ENCODE peak calls at places on chromosomes 12 and 14, in six cellular contexts. O, V, G, N, E and R are unnamed samples.

GRCh38 chr14:50734950-50735697 is 67.0 kb upstream of the SAV1 start:
- DNase-seq in V (no peak), G (no peak), N (no peak), E (no peak), O (no peak), R (no peak)

GRCh38 chr12:53990311-53991076 is 5.5 kb downstream of the HOXC10 start:
- DNase-seq in O (no peak), E (no peak), N (no peak), G (no peak), V (no peak), R (no peak)

GRCh38 chr12:14769462-14769836 is 33.8 kb downstream of the WBP11 start:
- DNase-seq in E (no peak), V (no peak), N (no peak), O (peak), G (no peak), R (no peak)

GRCh38 chr14:53412819-53413664 is 259.9 kb upstream of the DDHD1 start:
- DNase-seq in O (no peak), V (no peak), G (peak), N (peak), E (no peak), R (no peak)

GRCh38 chr12:1424674-1425395 is 169.5 kb downstream of the FBXL14 start:
- DNase-seq in E (no peak), V (no peak), G (no peak), N (no peak), O (no peak), R (no peak)

GRCh38 chr14:101073598-101073965 is 170.1 kb upstream of the RTL1 start:
- DNase-seq in G (no peak), O (no peak), V (no peak), N (no peak), E (no peak), R (no peak)

GRCh38 chr14:102323102-102323501 is 3.6 kb downstream of the ZNF839 start:
- DNase-seq in V (no peak), O (peak), E (peak), N (peak), G (peak), R (no peak)

GRCh38 chr12:12807970-12808702 is 5.0 kb upstream of the DDX47 start:
- DNase-seq in N (peak), V (peak), G (peak), E (no peak), O (peak), R (peak)

GRCh38 chr14:106378191-106378590 is 851.8 kb downstream of the TMEM121 start:
- DNase-seq in E (no peak), G (peak), O (no peak), N (no peak), V (no peak), R (no peak)

GRCh38 chr14:44339862-44340261 is 167.2 kb downstream of the FSCB start:
- DNase-seq in N (no peak), G (no peak), E (no peak), V (no peak), O (no peak), R (no peak)

GRCh38 chr14:92969470-92970232 is 46.7 kb downstream of the CHGA start:
- DNase-seq in E (no peak), V (no peak), O (no peak), G (no peak), N (no peak), R (no peak)

GRCh38 chr14:21734457-21735074 is 60.9 kb upstream of the OR4E1 start:
- DNase-seq in N (peak), O (no peak), E (peak), G (peak), V (no peak), R (no peak)

GRCh38 chr12:131794573-131794972 is 33.6 kb upstream of the MMP17 start:
- DNase-seq in O (no peak), N (no peak), V (no peak), G (no peak), E (no peak), R (no peak)

GRCh38 chr12:100159391-100160104 is 16.9 kb upstream of the BLTP3B start:
- DNase-seq in N (no peak), V (no peak), E (no peak), G (no peak), O (no peak), R (no peak)

GRCh38 chr14:89477391-89477790 is 60.4 kb upstream of the FOXN3 start:
- DNase-seq in E (no peak), G (no peak), V (no peak), N (no peak), O (no peak), R (no peak)

GRCh38 chr12:131494141-131494733 is 216.7 kb upstream of the SFSWAP start:
- DNase-seq in E (no peak), G (no peak), V (no peak), N (no peak), O (no peak), R (no peak)

GRCh38 chr14:64720190-64720589 is 16.0 kb downstream of the PLEKHG3 start:
- DNase-seq in N (peak), E (peak), O (no peak), G (peak), V (no peak), R (no peak)

GRCh38 chr12:100826323-100826722 is 31.7 kb downstream of the ANO4 start:
- DNase-seq in N (peak), E (no peak), O (peak), V (no peak), G (peak), R (no peak)